ENCODE peak calls at places on chromosomes 6 and 20, in eight cellular contexts. O is ELR; I is CD4-positive, alpha-beta memory T cell; T is OCI-LY7; Y is T-helper 17 cell; J is CD4-positive, CD25-positive, alpha-beta regulatory T cell; W is GM23248; P is stimulated activated CD4-positive, alpha-beta T cell treated with anti-CD3 and anti-CD28 coated beads, Interleukin-1b, Interleukin-23, amount 100 ng/mL, for 4 hours. D is an unnamed sample.

GRCh38 chr6:170439366-170440351 is 113.4 kb downstream of the PSMB1 start:
- DNase-seq in O (peak), I (no peak), T (no peak), Y (no peak), J (no peak), W (no peak), P (no peak), D (no peak)

GRCh38 chr6:72787521-72788031 is 165.7 kb downstream of the KCNQ5 start:
- DNase-seq in O (peak), I (no peak), T (no peak), Y (no peak), J (no peak), W (peak), P (no peak), D (no peak)

GRCh38 chr6:35736293-35736894 is 438 bp upstream of the ARMC12 start:
- DNase-seq in O (peak), I (peak), T (peak), Y (peak), J (peak), W (peak), P (peak), D (peak)

GRCh38 chr6:84448331-84448730 is 220.9 kb upstream of the CEP162 start:
- DNase-seq in O (no peak), I (no peak), T (no peak), Y (no peak), J (no peak), W (no peak), P (no peak), D (no peak)

GRCh38 chr6:47371875-47372255 is 62.2 kb upstream of the TNFRSF21 start:
- DNase-seq in O (no peak), I (no peak), T (no peak), Y (no peak), J (no peak), W (no peak), P (no peak), D (no peak)

GRCh38 chr6:144582939-144583613 is 297.9 kb downstream of the UTRN start:
- DNase-seq in O (peak), I (peak), T (peak), Y (peak), J (peak), W (peak), P (no peak), D (no peak)

GRCh38 chr6:93663111-93663510 is 243.8 kb upstream of the EPHA7 start:
- DNase-seq in O (no peak), I (no peak), T (no peak), Y (no peak), J (no peak), W (no peak), P (no peak), D (no peak)

GRCh38 chr6:129031051-129031599 is 148.2 kb downstream of the LAMA2 start:
- DNase-seq in O (peak), I (no peak), T (no peak), Y (no peak), J (no peak), W (peak), P (no peak), D (no peak)

GRCh38 chr6:125102901-125103300 is 50.7 kb upstream of the TPD52L1 start:
- DNase-seq in O (peak), I (no peak), T (no peak), Y (no peak), J (no peak), W (peak), P (no peak), D (no peak)

GRCh38 chr6:166257911-166258318 is 50.3 kb downstream of the PRR18 start:
- DNase-seq in O (no peak), I (no peak), T (no peak), Y (no peak), J (peak), W (no peak), P (no peak), D (no peak)

GRCh38 chr6:14520536-14520935 is 403.0 kb downstream of the CD83 start:
- DNase-seq in O (no peak), I (no peak), T (no peak), Y (no peak), J (no peak), W (no peak), P (no peak), D (no peak)

GRCh38 chr6:147540075-147540474 is 31.6 kb downstream of the SAMD5 start:
- DNase-seq in O (no peak), I (no peak), T (no peak), Y (no peak), J (no peak), W (no peak), P (no peak), D (no peak)

GRCh38 chr6:32852844-32853540 is 512 bp downstream of the TAP1 start:
- DNase-seq in O (peak), I (peak), T (peak), Y (peak), J (peak), W (peak), P (no peak), D (no peak)

GRCh38 chr6:24009319-24009718 is 116.7 kb upstream of the NRSN1 start:
- DNase-seq in O (no peak), I (no peak), T (no peak), Y (no peak), J (no peak), W (no peak), P (no peak), D (no peak)

GRCh38 chr20:50744143-50744792 is 12.9 kb downstream of the PARD6B start:
- DNase-seq in O (peak), I (no peak), T (no peak), Y (no peak), J (no peak), W (peak), P (no peak), D (peak)

GRCh38 chr20:15528386-15529111 is 1044.7 kb downstream of the KIF16B start:
- DNase-seq in O (no peak), I (no peak), T (no peak), Y (no peak), J (no peak), W (no peak), P (no peak), D (no peak)

GRCh38 chr6:154230910-154231595 is 125.5 kb downstream of the IPCEF1 start:
- DNase-seq in O (no peak), I (no peak), T (no peak), Y (no peak), J (no peak), W (no peak), P (no peak), D (no peak)

GRCh38 chr6:79520534-79520933 is 16.7 kb downstream of the LCA5 start:
- DNase-seq in O (no peak), I (no peak), T (no peak), Y (no peak), J (no peak), W (peak), P (no peak), D (no peak)

GRCh38 chr6:20370393-20370792 is 31.3 kb upstream of the E2F3 start:
- DNase-seq in O (no peak), I (no peak), T (no peak), Y (no peak), J (no peak), W (no peak), P (no peak), D (no peak)

GRCh38 chr20:37519508-37520416 is 1.3 kb upstream of the NNAT start:
- DNase-seq in O (no peak), I (no peak), T (peak), Y (no peak), J (no peak), W (no peak), P (no peak), D (no peak)

GRCh38 chr6:17885889-17886576 is 101.4 kb downstream of the KIF13A start:
- DNase-seq in O (peak), I (no peak), T (no peak), Y (no peak), J (no peak), W (no peak), P (no peak), D (no peak)

GRCh38 chr6:111794300-111794699 is 79.0 kb downstream of the FYN start:
- DNase-seq in O (no peak), I (no peak), T (no peak), Y (no peak), J (no peak), W (no peak), P (no peak), D (no peak)

GRCh38 chr6:90296346-90297123 is at the start of gene BACH2:
- DNase-seq in O (peak), I (peak), T (peak), Y (peak), J (peak), W (peak), P (peak), D (peak)

GRCh38 chr20:25437153-25437581 is 29.7 kb downstream of the GINS1 start:
- DNase-seq in O (no peak), I (no peak), T (no peak), Y (no peak), J (no peak), W (peak), P (no peak), D (no peak)

GRCh38 chr20:22998476-22998875 is 36.6 kb upstream of the SSTR4 start:
- DNase-seq in O (no peak), I (no peak), T (no peak), Y (no peak), J (no peak), W (no peak), P (no peak), D (no peak)

GRCh38 chr20:13099676-13100075 is 90.9 kb downstream of the SPTLC3 start:
- DNase-seq in O (no peak), I (no peak), T (no peak), Y (no peak), J (no peak), W (no peak), P (no peak), D (no peak)

GRCh38 chr6:168711666-168712300 is 270.8 kb downstream of the SMOC2 start:
- DNase-seq in O (no peak), I (no peak), T (no peak), Y (no peak), J (no peak), W (no peak), P (no peak), D (no peak)

GRCh38 chr20:52104546-52105044 is 87.0 kb downstream of the ZFP64 start:
- DNase-seq in O (peak), I (no peak), T (no peak), Y (no peak), J (no peak), W (peak), P (no peak), D (no peak)

GRCh38 chr20:38195041-38195504 is 30.0 kb upstream of the TGM2 start:
- DNase-seq in O (no peak), I (no peak), T (no peak), Y (no peak), J (no peak), W (no peak), P (no peak), D (no peak)

GRCh38 chr20:1997483-1998192 is 3.8 kb upstream of the PDYN start:
- DNase-seq in O (no peak), I (no peak), T (no peak), Y (no peak), J (no peak), W (no peak), P (no peak), D (no peak)

GRCh38 chr20:47703748-47704147 is 81.5 kb downstream of the SULF2 start:
- DNase-seq in O (peak), I (no peak), T (no peak), Y (no peak), J (no peak), W (no peak), P (no peak), D (no peak)

GRCh38 chr6:4472953-4473642 is 303.1 kb upstream of the CDYL start:
- DNase-seq in O (no peak), I (no peak), T (no peak), Y (no peak), J (no peak), W (no peak), P (no peak), D (no peak)

GRCh38 chr6:33696538-33697518 is 14.7 kb downstream of the UQCC2 start:
- DNase-seq in O (peak), I (peak), T (peak), Y (no peak), J (peak), W (peak), P (no peak), D (no peak)

GRCh38 chr6:128572286-128572685 is 51.9 kb upstream of the PTPRK start:
- DNase-seq in O (peak), I (no peak), T (no peak), Y (no peak), J (no peak), W (peak), P (no peak), D (no peak)

GRCh38 chr6:166540631-166541331 is 45.7 kb downstream of the RAMACL start:
- DNase-seq in O (no peak), I (peak), T (no peak), Y (peak), J (peak), W (peak), P (peak), D (peak)

GRCh38 chr20:60862601-60863000 is 389.5 kb upstream of the CDH4 start:
- DNase-seq in O (no peak), I (no peak), T (no peak), Y (no peak), J (no peak), W (no peak), P (no peak), D (no peak)

GRCh38 chr6:159077123-159077522 is 32.3 kb upstream of the TAGAP start:
- DNase-seq in O (no peak), I (no peak), T (no peak), Y (no peak), J (peak), W (no peak), P (no peak), D (no peak)

GRCh38 chr6:78324213-78324612 is 543.1 kb upstream of the IRAK1BP1 start:
- DNase-seq in O (no peak), I (no peak), T (no peak), Y (no peak), J (no peak), W (peak), P (no peak), D (no peak)

GRCh38 chr6:33197431-33198048 is 2.9 kb downstream of the RXRB start:
- DNase-seq in O (peak), I (peak), T (peak), Y (no peak), J (peak), W (peak), P (no peak), D (no peak)

D was measured in tibial nerve.